ENCODE peak calls at places on chromosomes 16 and 17, in ten cellular contexts. W is stomach, X is esophagus squamous epithelium, T is cardiac fibroblast, H is choroid plexus epithelial cell, Q is suprapubic skin, U is tibial artery, I is mammary epithelial cell, G is fibroblast of pulmonary artery, K is AG09309. L is an unnamed sample.

GRCh38 chr16:85017151-85017550 is 5.8 kb upstream of the ZDHHC7 start:
- DNase-seq in W (no peak), X (no peak), T (no peak), H (peak; percentile 53), Q (no peak), U (no peak), I (no peak), G (no peak), K (no peak), L (no peak)

GRCh38 chr16:78257376-78257728 is 157.9 kb downstream of the WWOX start:
- DNase-seq in W (no peak), X (no peak), T (no peak), H (peak; percentile 7), Q (no peak), U (no peak), I (no peak), G (no peak), K (no peak), L (no peak)

GRCh38 chr17:47205419-47205963 is 3.7 kb upstream of the MYL4 start:
- DNase-seq in W (peak; percentile 72), X (no peak), T (peak; percentile 79), H (peak; percentile 93), Q (no peak), U (peak; percentile 85), I (peak; percentile 80), G (peak; percentile 57), K (no peak), L (peak; percentile 62)

GRCh38 chr16:25823891-25824290 is 132.1 kb downstream of the HS3ST4 start:
- DNase-seq in W (no peak), X (no peak), T (peak; percentile 2), H (no peak), Q (no peak), U (no peak), I (no peak), G (no peak), K (no peak), L (peak; percentile 11)

GRCh38 chr17:66782866-66783265 is 52.1 kb upstream of the CACNG5 start:
- DNase-seq in W (no peak), X (no peak), T (no peak), H (no peak), Q (peak; percentile 44), U (no peak), I (no peak), G (no peak), K (no peak), L (no peak)

GRCh38 chr17:5422505-5422904 is 2.5 kb downstream of the RPAIN start:
- DNase-seq in W (no peak), X (no peak), T (peak; percentile 81), H (peak; percentile 71), Q (no peak), U (no peak), I (peak; percentile 87), G (peak; percentile 43), K (peak; percentile 45), L (peak; percentile 92)

GRCh38 chr16:71568541-71568940 is 8.4 kb downstream of the TAT start:
- DNase-seq in W (no peak), X (no peak), T (no peak), H (peak; percentile 68), Q (no peak), U (no peak), I (no peak), G (peak; percentile 25), K (no peak), L (no peak)

GRCh38 chr17:48546187-48546923 is 1.4 kb upstream of the HOXB2 start:
- DNase-seq in W (no peak), X (no peak), T (peak; percentile 30), H (no peak), Q (no peak), U (no peak), I (peak; percentile 36), G (no peak), K (no peak), L (no peak)

GRCh38 chr16:88785106-88785924 is at the start of gene PIEZO1:
- DNase-seq in W (peak; percentile 82), X (no peak), T (peak; percentile 58), H (peak; percentile 66), Q (no peak), U (peak; percentile 84), I (peak; percentile 47), G (peak; percentile 63), K (no peak), L (peak; percentile 68)

GRCh38 chr17:17028059-17028877 is 14.0 kb upstream of the MPRIP start:
- DNase-seq in W (peak; percentile 92), X (no peak), T (peak; percentile 90), H (peak; percentile 59), Q (peak; percentile 87), U (no peak), I (peak; percentile 99), G (peak; percentile 76), K (no peak), L (peak; percentile 99)

GRCh38 chr17:21146362-21147021 is 19.7 kb downstream of the DHRS7B start:
- DNase-seq in W (no peak), X (no peak), T (no peak), H (no peak), Q (no peak), U (no peak), I (no peak), G (no peak), K (peak; percentile 46), L (no peak)

GRCh38 chr17:78532922-78533640 is 44.1 kb downstream of the DNAH17 start:
- DNase-seq in W (no peak), X (no peak), T (peak; percentile 88), H (peak; percentile 90), Q (no peak), U (no peak), I (peak; percentile 95), G (peak; percentile 59), K (peak; percentile 48), L (peak; percentile 97)

DNA sequence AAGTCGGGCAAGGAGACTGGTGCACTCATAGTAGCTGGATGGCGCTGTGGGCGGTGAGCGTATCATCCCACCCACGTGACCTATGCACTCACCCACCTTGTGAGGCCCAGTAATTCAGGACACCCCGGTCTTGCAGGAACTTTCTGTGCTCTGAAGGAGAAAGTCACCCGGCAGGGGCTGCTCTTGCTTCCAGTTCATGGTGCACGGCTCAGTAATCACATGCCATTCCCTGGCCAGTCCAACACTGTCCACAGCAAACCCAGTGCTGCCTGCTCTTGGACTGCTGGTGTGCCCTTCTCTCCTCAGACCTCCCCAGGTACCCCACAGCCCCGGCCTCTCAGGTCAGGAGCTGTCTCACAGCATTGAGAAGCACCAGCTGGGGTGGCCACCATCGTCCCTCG is 16.4 kb upstream of the RHBDF2 start:
- DNase-seq in W (no peak), X (no peak), T (no peak), H (peak; percentile 22), Q (no peak), U (no peak), I (no peak), G (no peak), K (no peak), L (no peak)
- TF ChIP-seq CTCF in W (no peak), X (no peak), T (no peak), H (peak; percentile 14), Q (no peak), U (no peak), I (no peak), G (no peak), K (no peak), L (no peak)

DNA sequence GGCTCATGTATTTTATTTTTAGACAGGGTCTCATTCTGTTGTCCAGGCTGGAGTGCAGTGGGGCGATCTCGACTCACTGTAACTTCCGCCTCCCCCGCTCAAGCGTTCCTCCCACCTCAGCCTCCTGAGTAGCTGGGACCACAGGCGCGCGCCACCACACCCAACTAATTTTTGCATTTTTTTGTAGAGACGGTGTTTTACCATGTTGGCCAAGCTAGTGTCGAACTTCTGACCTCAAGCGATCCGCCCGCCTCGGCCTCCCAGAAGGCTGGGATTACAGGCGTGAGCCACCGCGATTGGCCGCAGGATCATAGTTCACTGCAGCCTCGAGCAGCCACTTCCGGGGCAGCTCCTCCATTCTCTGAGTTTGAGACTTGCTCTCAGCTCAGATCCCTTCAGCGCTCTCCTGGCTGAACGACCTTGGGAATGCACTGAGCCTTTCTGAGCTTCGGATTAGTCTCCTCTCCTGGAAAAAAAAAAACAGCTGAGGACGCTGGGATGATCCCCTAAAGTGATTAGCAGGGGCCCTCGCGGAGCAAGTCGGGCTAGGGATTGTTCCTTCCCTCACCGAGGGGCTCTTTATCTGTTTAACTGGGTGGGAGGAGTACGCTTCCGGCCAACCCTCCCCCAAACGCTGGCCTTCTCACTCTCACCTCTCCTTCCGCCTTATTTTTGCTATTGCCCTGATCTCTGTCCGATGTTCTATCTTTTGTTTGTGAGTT is 1.1 kb upstream of the PKMYT1 start:
- DNase-seq in W (no peak), X (no peak), T (no peak), H (peak; percentile 11), Q (no peak), U (no peak), I (no peak), G (peak; percentile 16), K (no peak), L (no peak)
- H3K4me3 ChIP-seq in W (peak overlapping the region; percentile 64), X (no peak overlapping the region), T (peak overlapping the region; percentile 71), H (no peak overlapping the region), Q (peak overlapping the region; percentile 80), U (peak overlapping the region; percentile 75), I (no peak overlapping the region), G (peak overlapping the region; percentile 69), K (no peak overlapping the region), L (peak overlapping the region; percentile 77)

DNA sequence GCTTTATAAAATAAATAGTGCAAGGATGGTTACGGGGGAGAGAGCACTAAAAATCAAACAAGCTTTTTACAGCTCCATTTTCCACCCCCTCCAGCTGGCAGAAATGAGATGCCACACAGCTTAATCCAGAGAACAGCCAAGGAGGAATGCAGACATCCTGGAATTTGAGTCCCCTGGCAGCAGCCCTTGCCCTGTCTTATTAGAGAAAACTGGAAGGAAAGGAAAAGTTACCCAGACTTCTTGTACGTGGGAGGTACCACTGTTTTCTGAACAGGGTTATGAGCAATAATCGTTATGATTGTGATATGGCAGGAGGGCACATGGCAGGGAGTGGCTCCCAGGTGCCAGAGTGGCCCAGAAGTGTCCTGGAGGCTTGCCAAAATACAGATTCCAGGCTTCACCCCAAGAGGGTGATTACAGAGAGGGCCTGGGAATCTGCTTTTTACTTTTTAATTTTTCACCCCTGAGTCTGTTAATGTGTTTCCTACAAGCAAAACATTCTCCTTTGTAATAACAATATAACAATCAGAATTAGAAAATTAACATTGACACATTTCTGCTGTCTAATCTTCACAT is 212.2 kb downstream of the SNX29 start:
- DNase-seq in W (no peak), X (no peak), T (no peak), H (no peak), Q (no peak), U (no peak), I (peak; percentile 4), G (no peak), K (peak; percentile 11), L (peak; percentile 28)
- TF ChIP-seq CTCF in W (no peak), X (no peak), T (no peak), H (no peak), Q (no peak), U (no peak), I (no peak), G (no peak), K (no peak), L (no peak)

DNA sequence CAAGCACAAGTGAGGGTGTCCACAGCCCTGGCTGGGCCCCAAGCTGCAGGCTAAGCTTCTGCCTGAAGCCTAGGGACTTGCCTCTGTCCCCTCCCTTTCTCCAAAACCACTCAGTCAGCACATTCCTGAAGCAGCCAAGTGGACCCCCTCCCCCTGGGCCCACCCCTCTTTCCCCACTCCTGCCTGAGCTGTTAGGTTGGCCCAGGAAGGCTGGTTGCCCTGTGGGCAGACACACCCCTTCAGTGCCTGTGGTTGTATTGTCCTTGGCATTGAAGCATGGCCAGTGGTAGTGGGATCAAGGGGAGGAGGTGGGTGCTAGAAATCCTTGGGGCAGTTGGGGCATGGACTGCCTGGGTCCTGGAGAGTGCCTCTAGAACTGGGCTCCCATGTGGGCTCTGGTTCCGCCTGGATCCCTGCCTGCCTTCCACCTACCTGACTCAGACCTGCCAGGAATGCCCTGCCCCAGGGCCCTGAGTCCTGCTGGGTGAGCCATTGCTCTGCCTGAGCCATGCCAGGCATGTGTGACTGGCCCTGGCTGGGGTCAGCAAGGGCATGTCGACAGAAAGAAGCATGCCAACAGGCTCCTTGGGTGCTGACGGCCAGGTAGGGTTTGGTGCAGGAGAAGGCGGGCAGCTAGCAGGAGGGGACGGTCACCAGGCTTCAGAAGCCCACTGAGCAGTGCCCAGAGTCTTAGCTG is 2.1 kb downstream of the TRAF4 start:
- DNase-seq in W (peak; percentile 85), X (no peak), T (no peak), H (no peak), Q (no peak), U (no peak), I (peak; percentile 90), G (no peak), K (no peak), L (peak; percentile 96)
- H3K4me3 ChIP-seq in W (peak overlapping the region; percentile 61), X (peak overlapping the region; percentile 58), T (peak overlapping the region; percentile 82), H (peak overlapping the region; percentile 87), Q (peak overlapping the region; percentile 68), U (peak overlapping the region; percentile 63), I (peak overlapping the region; percentile 88), G (peak overlapping the region; percentile 94), K (peak overlapping the region; percentile 83), L (peak overlapping the region; percentile 88)

L was measured in epithelial cell of esophagus.